ENCODE peak calls at places on chromosomes 11 and 22, in four cellular contexts. One of them, this sample, is unnamed.

GRCh38 chr22:20156611-20157415 is 6.0 kb upstream of the CCDC188 start:
- DNase-seq in psoas muscle: peak
- DNase-seq in lower lobe of right lung: peak
- DNase-seq in uterus: peak
- DNase-seq in this sample: peak

GRCh38 chr22:34877506-34877905 is 188.5 kb upstream of the ISX start:
- DNase-seq in psoas muscle: no peak
- DNase-seq in lower lobe of right lung: no peak
- DNase-seq in uterus: no peak
- DNase-seq in this sample: no peak

GRCh38 chr11:85682330-85683305 is 3.4 kb downstream of the CCDC89 start:
- DNase-seq in psoas muscle: peak
- DNase-seq in lower lobe of right lung: peak
- DNase-seq in uterus: peak
- DNase-seq in this sample: peak

GRCh38 chr22:19524170-19525115 is at the start of gene CLDN5:
- DNase-seq in psoas muscle: peak
- DNase-seq in lower lobe of right lung: peak
- DNase-seq in uterus: peak
- DNase-seq in this sample: no peak

GRCh38 chr22:21054046-21054713 is 8.4 kb downstream of the LRRC74B start:
- DNase-seq in psoas muscle: no peak
- DNase-seq in lower lobe of right lung: no peak
- DNase-seq in uterus: no peak
- DNase-seq in this sample: peak

GRCh38 chr11:48170176-48170839 is 46.3 kb upstream of the OR4B1 start:
- DNase-seq in psoas muscle: no peak
- DNase-seq in lower lobe of right lung: no peak
- DNase-seq in uterus: no peak
- DNase-seq in this sample: no peak

GRCh38 chr11:135008001-135008405 is 596.0 kb upstream of the B3GAT1 start:
- DNase-seq in psoas muscle: no peak
- DNase-seq in lower lobe of right lung: no peak
- DNase-seq in uterus: no peak
- DNase-seq in this sample: no peak

GRCh38 chr11:126341760-126342161 is 13.7 kb upstream of the ST3GAL4 start:
- DNase-seq in psoas muscle: peak
- DNase-seq in lower lobe of right lung: no peak
- DNase-seq in uterus: no peak
- DNase-seq in this sample: peak

GRCh38 chr11:76166314-76166713 is 40.0 kb downstream of the WNT11 start:
- DNase-seq in psoas muscle: peak
- DNase-seq in lower lobe of right lung: no peak
- DNase-seq in uterus: no peak
- DNase-seq in this sample: no peak

GRCh38 chr22:44828193-44828592 is 75.8 kb downstream of the ARHGAP8 start:
- DNase-seq in psoas muscle: no peak
- DNase-seq in lower lobe of right lung: no peak
- DNase-seq in uterus: no peak
- DNase-seq in this sample: no peak

GRCh38 chr11:117824571-117825537 is at the start of gene FXYD2:
- DNase-seq in psoas muscle: peak
- DNase-seq in lower lobe of right lung: peak
- DNase-seq in uterus: peak
- DNase-seq in this sample: peak

GRCh38 chr11:6083129-6083528 is 24.4 kb upstream of the OR56B4 start:
- DNase-seq in psoas muscle: no peak
- DNase-seq in lower lobe of right lung: no peak
- DNase-seq in uterus: no peak
- DNase-seq in this sample: no peak
- H3K27ac ChIP-seq in psoas muscle: no peak
- H3K27ac ChIP-seq in lower lobe of right lung: no peak
- H3K27ac ChIP-seq in uterus: no peak
- H3K27ac ChIP-seq in this sample: no peak

GRCh38 chr11:73929388-73929787 is 21.4 kb upstream of the DNAJB13 start:
- DNase-seq in psoas muscle: no peak
- DNase-seq in lower lobe of right lung: no peak
- DNase-seq in uterus: no peak
- DNase-seq in this sample: no peak

GRCh38 chr11:73931039-73931645 is 19.7 kb upstream of the DNAJB13 start:
- DNase-seq in psoas muscle: no peak
- DNase-seq in lower lobe of right lung: no peak
- DNase-seq in uterus: no peak
- DNase-seq in this sample: no peak

GRCh38 chr11:73931951-73932350 is 18.9 kb upstream of the DNAJB13 start:
- DNase-seq in psoas muscle: no peak
- DNase-seq in lower lobe of right lung: no peak
- DNase-seq in uterus: no peak
- DNase-seq in this sample: no peak
- TF ChIP-seq CTCF in psoas muscle: no peak
- TF ChIP-seq CTCF in lower lobe of right lung: no peak
- TF ChIP-seq CTCF in uterus: no peak
- TF ChIP-seq CTCF in this sample: no peak

DNA sequence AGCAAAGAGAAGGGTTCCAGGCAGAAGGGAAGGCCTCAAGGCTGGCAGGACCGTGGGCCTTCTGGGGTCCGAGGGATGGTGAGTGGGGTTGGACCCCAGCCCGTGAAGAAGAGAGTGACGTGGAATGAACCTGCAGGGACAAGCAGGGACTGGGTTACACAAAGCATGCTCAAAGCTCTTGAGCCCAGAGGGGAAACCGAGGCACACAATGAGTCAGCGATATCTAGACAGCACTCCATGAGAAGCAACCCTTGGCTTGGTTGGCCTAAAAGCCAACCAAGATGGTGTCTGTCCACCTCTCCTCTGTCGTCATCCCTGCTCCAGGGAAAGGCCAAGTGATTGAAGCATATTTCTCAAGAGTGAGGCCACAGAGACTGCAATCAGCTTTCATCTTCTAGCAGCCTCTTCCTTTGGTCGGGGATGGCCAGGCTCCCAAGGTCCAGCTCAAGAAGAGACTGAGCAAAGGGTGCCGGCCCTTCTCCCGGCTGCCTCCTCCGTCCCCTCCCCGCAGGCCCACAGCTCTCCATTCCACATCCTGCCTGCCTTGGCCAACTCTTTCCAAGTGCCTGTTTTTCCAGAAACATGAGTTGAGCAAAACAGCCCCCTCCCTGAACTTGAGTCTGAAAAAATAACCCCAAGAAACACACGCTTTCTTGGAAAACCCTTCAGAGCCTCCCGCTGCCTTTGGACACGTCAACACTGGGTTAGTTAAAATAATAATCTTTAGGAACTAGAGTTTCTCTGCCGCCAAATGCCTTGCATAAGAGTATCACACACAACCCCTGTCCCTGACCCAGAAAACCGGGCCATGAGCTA is 556.6 kb downstream of the MIAT start:
- DNase-seq in psoas muscle: peak
- DNase-seq in lower lobe of right lung: no peak
- DNase-seq in uterus: peak
- DNase-seq in this sample: peak
- H3K27ac ChIP-seq in psoas muscle: peak
- H3K27ac ChIP-seq in lower lobe of right lung: peak
- H3K27ac ChIP-seq in uterus: peak
- H3K27ac ChIP-seq in this sample: peak

GRCh38 chr22:22834204-22834603 is 53.4 kb upstream of the IGLL5 start:
- DNase-seq in psoas muscle: no peak
- DNase-seq in lower lobe of right lung: no peak
- DNase-seq in uterus: no peak
- DNase-seq in this sample: no peak

GRCh38 chr22:22833488-22833887 is 54.1 kb upstream of the IGLL5 start:
- DNase-seq in psoas muscle: no peak
- DNase-seq in lower lobe of right lung: no peak
- DNase-seq in uterus: no peak
- DNase-seq in this sample: no peak

GRCh38 chr22:22835242-22835641 is 52.4 kb upstream of the IGLL5 start:
- DNase-seq in psoas muscle: no peak
- DNase-seq in lower lobe of right lung: no peak
- DNase-seq in uterus: no peak
- DNase-seq in this sample: no peak

GRCh38 chr22:22835892-22836291 is 51.7 kb upstream of the IGLL5 start:
- DNase-seq in psoas muscle: no peak
- DNase-seq in lower lobe of right lung: no peak
- DNase-seq in uterus: no peak
- DNase-seq in this sample: no peak

GRCh38 chr22:22834783-22835182 is 52.8 kb upstream of the IGLL5 start:
- DNase-seq in psoas muscle: no peak
- DNase-seq in lower lobe of right lung: no peak
- DNase-seq in uterus: no peak
- DNase-seq in this sample: no peak
- TF ChIP-seq CTCF in psoas muscle: no peak
- TF ChIP-seq CTCF in lower lobe of right lung: no peak
- TF ChIP-seq CTCF in uterus: no peak
- TF ChIP-seq CTCF in this sample: no peak

GRCh38 chr22:36381513-36382079 is 6.2 kb downstream of the MYH9 start:
- DNase-seq in psoas muscle: no peak
- DNase-seq in lower lobe of right lung: no peak
- DNase-seq in uterus: no peak
- DNase-seq in this sample: no peak
- H3K27ac ChIP-seq in psoas muscle: no peak
- H3K27ac ChIP-seq in lower lobe of right lung: peak
- H3K27ac ChIP-seq in uterus: peak
- H3K27ac ChIP-seq in this sample: peak

GRCh38 chr22:28111501-28111900 is 192.4 kb upstream of the PITPNB start:
- DNase-seq in psoas muscle: no peak
- DNase-seq in lower lobe of right lung: no peak
- DNase-seq in uterus: no peak
- DNase-seq in this sample: no peak

GRCh38 chr22:28115426-28115825 is 196.4 kb upstream of the PITPNB start:
- DNase-seq in psoas muscle: no peak
- DNase-seq in lower lobe of right lung: no peak
- DNase-seq in uterus: no peak
- DNase-seq in this sample: no peak

GRCh38 chr22:28116261-28116673 is 197.2 kb upstream of the PITPNB start:
- DNase-seq in psoas muscle: peak
- DNase-seq in lower lobe of right lung: no peak
- DNase-seq in uterus: peak
- DNase-seq in this sample: no peak

GRCh38 chr22:28112130-28112529 is 193.1 kb upstream of the PITPNB start:
- DNase-seq in psoas muscle: no peak
- DNase-seq in lower lobe of right lung: no peak
- DNase-seq in uterus: no peak
- DNase-seq in this sample: no peak

GRCh38 chr22:28112548-28113043 is 193.5 kb upstream of the PITPNB start:
- DNase-seq in psoas muscle: peak
- DNase-seq in lower lobe of right lung: peak
- DNase-seq in uterus: peak
- DNase-seq in this sample: no peak
- TF ChIP-seq CTCF in psoas muscle: peak
- TF ChIP-seq CTCF in lower lobe of right lung: peak
- TF ChIP-seq CTCF in uterus: peak
- TF ChIP-seq CTCF in this sample: peak

DNA sequence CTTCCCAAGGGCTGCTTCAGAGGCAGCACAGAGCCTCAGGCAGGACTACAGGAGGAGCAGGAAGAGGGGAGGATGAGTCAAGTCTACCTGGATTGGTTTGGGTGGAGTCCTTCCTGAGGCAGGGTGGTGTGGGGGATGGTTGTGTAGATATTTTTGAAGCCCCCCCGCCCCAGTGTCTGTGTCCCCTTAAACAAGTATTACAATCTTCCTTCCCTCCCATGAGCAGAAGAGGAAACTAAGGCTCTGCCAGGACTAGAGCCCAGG is 34.7 kb upstream of the FCHSD2 start:
- DNase-seq in psoas muscle: no peak
- DNase-seq in lower lobe of right lung: no peak
- DNase-seq in uterus: no peak
- DNase-seq in this sample: no peak
- H3K27ac ChIP-seq in psoas muscle: peak
- H3K27ac ChIP-seq in lower lobe of right lung: peak
- H3K27ac ChIP-seq in uterus: no peak
- H3K27ac ChIP-seq in this sample: no peak